ENCODE peak calls at places on chromosomes 5 and 9, in seven cellular contexts. H is AG08396; T is stimulated activated CD8-positive, alpha-beta memory T cell treated with anti-CD3 and anti-CD28 coated beads, Interleukin-15, amount 100 ng/mL, for 4 hours; W is left ventricle myocardium inferior; N is left ventricle myocardium superior; U is GM12865; A is neural progenitor cell. Y is an unnamed sample.
A peak's percentile ranks its signal among the peaks of the same experiment; 100 is the strongest.

GRCh38 chr9:93812410-93812668 is 142.8 kb downstream of the BARX1 start:
- DNase-seq in A (no peak), T (no peak), H (no peak), W (no peak), U (no peak), N (no peak), Y (no peak)

GRCh38 chr9:137970686-137971476 is 93.3 kb downstream of the CACNA1B start:
- DNase-seq in T (no peak), N (peak; percentile 13), H (no peak), U (no peak), W (no peak), A (no peak), Y (peak; percentile 13)

GRCh38 chr5:93117753-93118531 is 463.1 kb downstream of the NR2F1-AS1 start:
- DNase-seq in T (no peak), W (no peak), A (no peak), H (no peak), N (no peak), U (no peak), Y (no peak)

GRCh38 chr5:137636846-137637515 is 98.9 kb downstream of the KLHL3 start:
- DNase-seq in N (no peak), W (no peak), U (no peak), T (no peak), H (no peak), A (no peak), Y (no peak)

GRCh38 chr9:82957526-82958379 is 105.2 kb downstream of the RASEF start:
- DNase-seq in U (no peak), W (no peak), A (peak; percentile 29), H (no peak), N (no peak), T (no peak), Y (no peak)

GRCh38 chr5:173472164-173472563 is 143.9 kb upstream of the STC2 start:
- DNase-seq in T (no peak), U (no peak), A (no peak), H (peak; percentile 61), W (peak; percentile 56), N (peak; percentile 48), Y (peak; percentile 53)

GRCh38 chr5:172559004-172559932 is 81.8 kb upstream of the NEURL1B start:
- DNase-seq in W (peak; percentile 71), N (peak; percentile 79), A (no peak), T (no peak), H (peak; percentile 81), U (no peak), Y (peak; percentile 38)

GRCh38 chr9:93471135-93471534 is 17.8 kb upstream of the FAM120AOS start:
- DNase-seq in A (no peak), H (no peak), W (no peak), U (no peak), N (no peak), T (no peak), Y (no peak)